ENCODE peak calls at places on chromosomes 4 and X, in four cellular contexts. W is uterus, O is bronchial epithelial cell, P is mammary epithelial cell. M is an unnamed sample.

GRCh38 chr4:183284965-183285364 is 35.1 kb downstream of the CLDN22 start:
- DNase-seq in W (no peak), O (no peak), P (no peak), M (no peak)

GRCh38 chr4:54229631-54230478 is 762 bp downstream of the PDGFRA start:
- DNase-seq in W (peak), O (no peak), P (no peak), M (peak)

GRCh38 chr4:738781-739280 is 33.2 kb downstream of the PCGF3 start:
- DNase-seq in W (no peak), O (no peak), P (no peak), M (no peak)

GRCh38 chr4:3598695-3599227 is 66.5 kb upstream of the LRPAP1 start:
- DNase-seq in W (no peak), O (no peak), P (no peak), M (no peak)

GRCh38 chr4:173381610-173382009 is 10.9 kb downstream of the SAP30 start:
- DNase-seq in W (no peak), O (no peak), P (no peak), M (no peak)

GRCh38 chrX:113305496-113305895 is 464.9 kb upstream of the AMOT start:
- DNase-seq in W (no peak), O (peak), P (no peak), M (no peak)

GRCh38 chrX:53128097-53128749 is 34.3 kb downstream of the KANTR start:
- DNase-seq in W (no peak), O (no peak), P (no peak), M (no peak)

GRCh38 chr4:138734746-138735145 is 280.8 kb upstream of the NOCT start:
- DNase-seq in W (no peak), O (peak), P (no peak), M (no peak)

GRCh38 chr4:113293043-113293560 is 243.6 kb downstream of the ANK2 start:
- DNase-seq in W (peak), O (no peak), P (no peak), M (no peak)

GRCh38 chr4:128707864-128708263 is 101.6 kb upstream of the JADE1 start:
- DNase-seq in W (no peak), O (peak), P (peak), M (no peak)

GRCh38 chr4:112860731-112861377 is 188.6 kb upstream of the ANK2 start:
- DNase-seq in W (no peak), O (no peak), P (no peak), M (no peak)

GRCh38 chr4:47032405-47033106 is 1.2 kb downstream of the GABRB1 start:
- DNase-seq in W (peak), O (peak), P (peak), M (peak)

DNA sequence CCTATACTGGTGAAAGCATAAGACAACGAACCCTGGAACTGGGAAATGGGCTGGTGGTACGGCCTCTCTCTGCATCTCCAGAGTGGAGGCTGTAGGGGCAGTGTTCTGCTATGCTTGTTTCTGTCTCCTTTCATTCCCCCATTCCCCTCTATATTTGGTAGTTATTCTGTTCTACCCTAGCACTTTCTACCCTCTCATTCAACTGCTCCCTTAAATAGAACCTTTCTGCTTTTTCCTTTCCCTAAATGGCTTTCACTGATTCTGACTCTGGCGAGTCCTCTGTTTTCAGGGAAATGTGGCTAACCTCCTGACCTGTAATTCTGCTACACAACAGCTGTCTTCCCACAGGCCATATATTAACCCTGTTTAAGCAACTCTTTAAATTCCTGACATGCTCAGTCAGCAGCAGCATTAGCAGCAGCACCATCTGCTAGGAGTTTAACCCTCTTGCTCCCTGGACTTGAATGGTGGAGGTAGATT is 94.2 kb downstream of the CXCL13 start:
- DNase-seq in W (no peak), O (peak), P (peak), M (no peak)
- TF ChIP-seq CTCF in W (no peak), O (no peak), P (peak), M (peak)

GRCh38 chrX:139759637-139760036 is 51.7 kb upstream of the MCF2 start:
- DNase-seq in W (no peak), O (peak), P (peak), M (no peak)
- TF ChIP-seq CTCF in W (no peak), O (peak), P (peak), M (peak)

GRCh38 chrX:135518161-135518560 is 2.3 kb upstream of the INTS6L start:
- DNase-seq in W (no peak), O (no peak), P (no peak), M (no peak)

GRCh38 chrX:135513140-135513535 is 7.3 kb upstream of the INTS6L start:
- DNase-seq in W (no peak), O (no peak), P (no peak), M (no peak)

GRCh38 chrX:135512508-135513139 is 7.8 kb upstream of the INTS6L start:
- DNase-seq in W (no peak), O (no peak), P (no peak), M (no peak)

GRCh38 chrX:135520022-135520552 is 373 bp upstream of the INTS6L start:
- DNase-seq in W (no peak), O (peak), P (peak), M (no peak)

DNA sequence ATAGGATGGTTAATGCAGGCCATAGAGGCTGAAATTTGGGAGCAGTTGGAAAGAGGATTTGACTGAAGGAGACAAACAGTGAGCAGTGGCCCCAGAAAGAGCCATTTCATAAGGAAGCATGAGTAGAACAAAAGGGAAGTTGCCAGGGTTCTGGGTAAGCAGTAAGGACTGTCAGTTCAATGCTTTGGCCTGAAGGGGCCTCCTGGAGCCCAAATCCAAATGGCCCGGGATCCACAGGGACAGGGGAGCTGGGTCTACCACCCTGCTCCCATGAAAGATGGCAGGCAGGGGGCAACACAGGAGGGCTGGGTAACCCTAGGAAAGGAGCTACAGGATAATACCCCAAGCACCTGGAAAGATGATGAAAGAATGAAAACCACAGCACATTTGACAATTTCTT is 4.1 kb upstream of the INTS6L start:
- DNase-seq in W (no peak), O (no peak), P (no peak), M (no peak)
- TF ChIP-seq CTCF in W (no peak), O (no peak), P (peak), M (no peak)

GRCh38 chr4:26907731-26908599 is 47.3 kb downstream of the STIM2 start:
- DNase-seq in W (no peak), O (no peak), P (no peak), M (no peak)
- TF ChIP-seq CTCF in W (no peak), O (no peak), P (no peak), M (no peak)

GRCh38 chr4:158729716-158730559 is 6.7 kb upstream of the PPID start:
- DNase-seq in W (peak), O (peak), P (peak), M (peak)
- TF ChIP-seq CTCF in W (peak), O (peak), P (peak), M (peak)

GRCh38 chr4:7118013-7118832 is 50.4 kb upstream of the GRPEL1 start:
- DNase-seq in W (no peak), O (no peak), P (no peak), M (no peak)
- TF ChIP-seq CTCF in W (no peak), O (no peak), P (no peak), M (no peak)

GRCh38 chr4:25379591-25379990 is 2.5 kb downstream of the ANAPC4 start:
- DNase-seq in W (no peak), O (no peak), P (no peak), M (no peak)

GRCh38 chr4:25377572-25377882 is 464 bp downstream of the ANAPC4 start:
- DNase-seq in W (no peak), O (peak), P (peak), M (no peak)

GRCh38 chr4:25376754-25377571 is at the start of gene ANAPC4:
- DNase-seq in W (peak), O (peak), P (peak), M (peak)

GRCh38 chr4:25378130-25378743 is 1.2 kb downstream of the ANAPC4 start:
- DNase-seq in W (no peak), O (no peak), P (peak), M (no peak)
- TF ChIP-seq CTCF in W (no peak), O (no peak), P (no peak), M (no peak)

GRCh38 chrX:75784689-75785491 is at the start of gene MAGEE2:
- DNase-seq in W (peak), O (no peak), P (no peak), M (no peak)
- TF ChIP-seq CTCF in W (no peak), O (no peak), P (no peak), M (no peak)

DNA sequence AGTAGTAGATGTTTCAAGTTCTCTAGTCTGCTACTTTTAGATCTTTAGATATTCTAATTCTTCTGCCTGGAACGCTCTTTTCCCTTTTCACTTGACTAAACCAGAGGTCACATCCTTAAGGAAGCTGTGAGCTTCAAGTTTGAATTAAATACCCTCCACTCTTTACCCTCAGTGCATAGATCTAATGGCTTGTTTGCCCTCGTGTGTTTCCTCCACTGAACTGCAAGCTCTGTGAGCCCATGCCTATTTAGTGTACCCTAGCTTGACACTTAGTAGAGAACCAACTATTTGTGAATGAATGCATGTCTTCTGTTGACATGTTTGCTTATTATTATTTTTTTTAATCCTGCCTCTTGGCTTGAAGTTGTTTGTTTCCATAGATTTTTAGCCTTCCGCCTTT is 138.3 kb downstream of the PDE5A start:
- DNase-seq in W (no peak), O (peak), P (no peak), M (no peak)
- TF ChIP-seq CTCF in W (no peak), O (peak), P (peak), M (peak)

M was measured in progenitor cell of endocrine pancreas.